ENCODE peak calls at places on chromosome 2, in ten cellular contexts. One of them, this sample, is unnamed.

GRCh38 chr2:197828464-197829135 is 24.2 kb downstream of the PLCL1 start:
- DNase-seq in fibroblast of pulmonary artery: peak
- DNase-seq in T-helper 9 cell: no peak
- DNase-seq in AG20443: no peak
- DNase-seq in WTC11: no peak
- DNase-seq in LoVo: no peak
- DNase-seq in brain pericyte: no peak
- DNase-seq in iPS-NIHi11: no peak
- DNase-seq in mucosa of gallbladder: no peak
- DNase-seq in T-helper 22 cell: no peak
- DNase-seq in this sample: no peak

GRCh38 chr2:429575-430254 is 141.8 kb upstream of the ALKAL2 start:
- DNase-seq in fibroblast of pulmonary artery: no peak
- DNase-seq in LoVo: no peak
- DNase-seq in AG20443: no peak
- DNase-seq in brain pericyte: no peak
- DNase-seq in T-helper 22 cell: no peak
- DNase-seq in T-helper 9 cell: no peak
- DNase-seq in iPS-NIHi11: no peak
- DNase-seq in mucosa of gallbladder: no peak
- DNase-seq in WTC11: no peak
- DNase-seq in this sample: no peak

GRCh38 chr2:147715807-147716206 is 129.0 kb upstream of the ACVR2A start:
- DNase-seq in mucosa of gallbladder: no peak
- DNase-seq in fibroblast of pulmonary artery: no peak
- DNase-seq in iPS-NIHi11: no peak
- DNase-seq in T-helper 22 cell: no peak
- DNase-seq in WTC11: no peak
- DNase-seq in AG20443: no peak
- DNase-seq in brain pericyte: no peak
- DNase-seq in LoVo: no peak
- DNase-seq in T-helper 9 cell: no peak
- DNase-seq in this sample: no peak

GRCh38 chr2:200092235-200092634 is 136.9 kb downstream of the MAIP1 start:
- DNase-seq in iPS-NIHi11: no peak
- DNase-seq in mucosa of gallbladder: peak
- DNase-seq in T-helper 22 cell: no peak
- DNase-seq in AG20443: no peak
- DNase-seq in fibroblast of pulmonary artery: no peak
- DNase-seq in T-helper 9 cell: no peak
- DNase-seq in brain pericyte: no peak
- DNase-seq in LoVo: no peak
- DNase-seq in WTC11: no peak
- DNase-seq in this sample: no peak

GRCh38 chr2:112048236-112048592 is 6.9 kb upstream of the TMEM87B start:
- DNase-seq in brain pericyte: no peak
- DNase-seq in T-helper 22 cell: no peak
- DNase-seq in LoVo: no peak
- DNase-seq in iPS-NIHi11: no peak
- DNase-seq in WTC11: no peak
- DNase-seq in AG20443: no peak
- DNase-seq in mucosa of gallbladder: no peak
- DNase-seq in fibroblast of pulmonary artery: no peak
- DNase-seq in T-helper 9 cell: no peak
- DNase-seq in this sample: no peak

GRCh38 chr2:64228923-64229322 is 84.7 kb upstream of the PELI1 start:
- DNase-seq in mucosa of gallbladder: no peak
- DNase-seq in LoVo: no peak
- DNase-seq in brain pericyte: no peak
- DNase-seq in T-helper 22 cell: no peak
- DNase-seq in iPS-NIHi11: no peak
- DNase-seq in fibroblast of pulmonary artery: no peak
- DNase-seq in WTC11: no peak
- DNase-seq in T-helper 9 cell: no peak
- DNase-seq in AG20443: no peak
- DNase-seq in this sample: peak

GRCh38 chr2:150486539-150487484 is 655 bp downstream of the RND3 start:
- DNase-seq in brain pericyte: no peak
- DNase-seq in T-helper 9 cell: no peak
- DNase-seq in iPS-NIHi11: peak
- DNase-seq in AG20443: no peak
- DNase-seq in T-helper 22 cell: no peak
- DNase-seq in mucosa of gallbladder: peak
- DNase-seq in LoVo: no peak
- DNase-seq in WTC11: peak
- DNase-seq in fibroblast of pulmonary artery: no peak
- DNase-seq in this sample: peak

GRCh38 chr2:45990131-45990530 is 307.1 kb upstream of the EPAS1 start:
- DNase-seq in LoVo: no peak
- DNase-seq in brain pericyte: no peak
- DNase-seq in fibroblast of pulmonary artery: no peak
- DNase-seq in T-helper 22 cell: no peak
- DNase-seq in AG20443: no peak
- DNase-seq in WTC11: no peak
- DNase-seq in iPS-NIHi11: no peak
- DNase-seq in T-helper 9 cell: no peak
- DNase-seq in mucosa of gallbladder: no peak
- DNase-seq in this sample: no peak

GRCh38 chr2:240224676-240225075 is 84.2 kb upstream of the OTOS start:
- DNase-seq in iPS-NIHi11: no peak
- DNase-seq in LoVo: no peak
- DNase-seq in T-helper 9 cell: no peak
- DNase-seq in AG20443: peak
- DNase-seq in fibroblast of pulmonary artery: peak
- DNase-seq in mucosa of gallbladder: no peak
- DNase-seq in brain pericyte: no peak
- DNase-seq in T-helper 22 cell: no peak
- DNase-seq in WTC11: no peak
- DNase-seq in this sample: peak

GRCh38 chr2:120802161-120802560 is 66.5 kb downstream of the GLI2 start:
- DNase-seq in T-helper 9 cell: no peak
- DNase-seq in iPS-NIHi11: no peak
- DNase-seq in AG20443: peak
- DNase-seq in mucosa of gallbladder: no peak
- DNase-seq in WTC11: no peak
- DNase-seq in brain pericyte: no peak
- DNase-seq in LoVo: no peak
- DNase-seq in T-helper 22 cell: no peak
- DNase-seq in fibroblast of pulmonary artery: no peak
- DNase-seq in this sample: no peak

GRCh38 chr2:172178035-172178434 is 75.3 kb upstream of the DLX2 start:
- DNase-seq in T-helper 22 cell: no peak
- DNase-seq in fibroblast of pulmonary artery: no peak
- DNase-seq in mucosa of gallbladder: no peak
- DNase-seq in AG20443: no peak
- DNase-seq in brain pericyte: no peak
- DNase-seq in iPS-NIHi11: no peak
- DNase-seq in T-helper 9 cell: no peak
- DNase-seq in LoVo: peak
- DNase-seq in WTC11: no peak
- DNase-seq in this sample: peak

GRCh38 chr2:236375973-236376476 is 111.8 kb upstream of the ASB18 start:
- DNase-seq in T-helper 22 cell: no peak
- DNase-seq in T-helper 9 cell: no peak
- DNase-seq in WTC11: no peak
- DNase-seq in brain pericyte: no peak
- DNase-seq in AG20443: no peak
- DNase-seq in LoVo: no peak
- DNase-seq in fibroblast of pulmonary artery: no peak
- DNase-seq in mucosa of gallbladder: no peak
- DNase-seq in iPS-NIHi11: no peak
- DNase-seq in this sample: no peak

GRCh38 chr2:12271589-12271984 is 445.1 kb upstream of the TRIB2 start:
- DNase-seq in mucosa of gallbladder: no peak
- DNase-seq in brain pericyte: no peak
- DNase-seq in WTC11: no peak
- DNase-seq in fibroblast of pulmonary artery: no peak
- DNase-seq in T-helper 9 cell: no peak
- DNase-seq in T-helper 22 cell: no peak
- DNase-seq in AG20443: no peak
- DNase-seq in LoVo: no peak
- DNase-seq in iPS-NIHi11: no peak
- DNase-seq in this sample: no peak

GRCh38 chr2:240604291-240604938 is 17.9 kb downstream of the CAPN10 start:
- DNase-seq in T-helper 22 cell: no peak
- DNase-seq in mucosa of gallbladder: peak
- DNase-seq in WTC11: peak
- DNase-seq in AG20443: peak
- DNase-seq in iPS-NIHi11: peak
- DNase-seq in fibroblast of pulmonary artery: peak
- DNase-seq in LoVo: peak
- DNase-seq in T-helper 9 cell: no peak
- DNase-seq in brain pericyte: no peak
- DNase-seq in this sample: peak

GRCh38 chr2:176781570-176782217 is 430.9 kb upstream of the HNRNPA3 start:
- DNase-seq in AG20443: no peak
- DNase-seq in T-helper 9 cell: no peak
- DNase-seq in mucosa of gallbladder: no peak
- DNase-seq in fibroblast of pulmonary artery: no peak
- DNase-seq in iPS-NIHi11: no peak
- DNase-seq in WTC11: no peak
- DNase-seq in T-helper 22 cell: no peak
- DNase-seq in LoVo: no peak
- DNase-seq in brain pericyte: no peak
- DNase-seq in this sample: no peak

GRCh38 chr2:83016343-83017110 is 1442.6 kb downstream of the SUCLG1 start:
- DNase-seq in T-helper 9 cell: no peak
- DNase-seq in WTC11: peak
- DNase-seq in mucosa of gallbladder: no peak
- DNase-seq in iPS-NIHi11: no peak
- DNase-seq in AG20443: no peak
- DNase-seq in fibroblast of pulmonary artery: no peak
- DNase-seq in T-helper 22 cell: no peak
- DNase-seq in brain pericyte: no peak
- DNase-seq in LoVo: no peak
- DNase-seq in this sample: no peak

GRCh38 chr2:188176626-188177025 is 115.0 kb upstream of the GULP1 start:
- DNase-seq in mucosa of gallbladder: no peak
- DNase-seq in AG20443: peak
- DNase-seq in brain pericyte: no peak
- DNase-seq in LoVo: no peak
- DNase-seq in fibroblast of pulmonary artery: no peak
- DNase-seq in iPS-NIHi11: no peak
- DNase-seq in T-helper 22 cell: no peak
- DNase-seq in T-helper 9 cell: no peak
- DNase-seq in WTC11: no peak
- DNase-seq in this sample: no peak

GRCh38 chr2:175181104-175181876 is at the start of gene ATP5MC3:
- DNase-seq in T-helper 9 cell: peak
- DNase-seq in WTC11: peak
- DNase-seq in brain pericyte: peak
- DNase-seq in iPS-NIHi11: peak
- DNase-seq in mucosa of gallbladder: peak
- DNase-seq in LoVo: peak
- DNase-seq in T-helper 22 cell: peak
- DNase-seq in fibroblast of pulmonary artery: peak
- DNase-seq in AG20443: peak
- DNase-seq in this sample: peak

GRCh38 chr2:31413025-31413424 is 1.5 kb downstream of the XDH start:
- DNase-seq in T-helper 9 cell: no peak
- DNase-seq in WTC11: no peak
- DNase-seq in brain pericyte: no peak
- DNase-seq in fibroblast of pulmonary artery: peak
- DNase-seq in mucosa of gallbladder: no peak
- DNase-seq in T-helper 22 cell: no peak
- DNase-seq in iPS-NIHi11: no peak
- DNase-seq in AG20443: peak
- DNase-seq in LoVo: no peak
- DNase-seq in this sample: no peak

GRCh38 chr2:201622306-201622705 is 21.0 kb downstream of the TMEM237 start:
- DNase-seq in AG20443: no peak
- DNase-seq in fibroblast of pulmonary artery: peak
- DNase-seq in mucosa of gallbladder: no peak
- DNase-seq in LoVo: no peak
- DNase-seq in T-helper 9 cell: no peak
- DNase-seq in brain pericyte: no peak
- DNase-seq in iPS-NIHi11: no peak
- DNase-seq in T-helper 22 cell: no peak
- DNase-seq in WTC11: no peak
- DNase-seq in this sample: no peak

GRCh38 chr2:236352761-236353593 is 88.8 kb upstream of the ASB18 start:
- DNase-seq in WTC11: no peak
- DNase-seq in mucosa of gallbladder: no peak
- DNase-seq in LoVo: peak
- DNase-seq in fibroblast of pulmonary artery: peak
- DNase-seq in iPS-NIHi11: no peak
- DNase-seq in T-helper 22 cell: no peak
- DNase-seq in T-helper 9 cell: no peak
- DNase-seq in AG20443: peak
- DNase-seq in brain pericyte: no peak
- DNase-seq in this sample: peak

GRCh38 chr2:72109904-72110303 is 37.8 kb downstream of the CYP26B1 start:
- DNase-seq in fibroblast of pulmonary artery: no peak
- DNase-seq in T-helper 9 cell: no peak
- DNase-seq in brain pericyte: no peak
- DNase-seq in WTC11: no peak
- DNase-seq in iPS-NIHi11: no peak
- DNase-seq in LoVo: no peak
- DNase-seq in T-helper 22 cell: no peak
- DNase-seq in mucosa of gallbladder: no peak
- DNase-seq in AG20443: no peak
- DNase-seq in this sample: no peak

GRCh38 chr2:214019973-214020345 is 390.9 kb upstream of the VWC2L start:
- DNase-seq in AG20443: no peak
- DNase-seq in T-helper 9 cell: no peak
- DNase-seq in fibroblast of pulmonary artery: peak
- DNase-seq in iPS-NIHi11: no peak
- DNase-seq in T-helper 22 cell: no peak
- DNase-seq in mucosa of gallbladder: no peak
- DNase-seq in brain pericyte: no peak
- DNase-seq in LoVo: no peak
- DNase-seq in WTC11: no peak
- DNase-seq in this sample: peak

GRCh38 chr2:65549262-65550036 is 117.0 kb upstream of the SPRED2 start:
- DNase-seq in fibroblast of pulmonary artery: no peak
- DNase-seq in LoVo: no peak
- DNase-seq in iPS-NIHi11: no peak
- DNase-seq in brain pericyte: no peak
- DNase-seq in WTC11: no peak
- DNase-seq in T-helper 22 cell: no peak
- DNase-seq in AG20443: no peak
- DNase-seq in T-helper 9 cell: no peak
- DNase-seq in mucosa of gallbladder: no peak
- DNase-seq in this sample: no peak

GRCh38 chr2:229431331-229431954 is 160.4 kb upstream of the PID1 start:
- DNase-seq in mucosa of gallbladder: no peak
- DNase-seq in brain pericyte: no peak
- DNase-seq in iPS-NIHi11: peak
- DNase-seq in T-helper 9 cell: no peak
- DNase-seq in AG20443: peak
- DNase-seq in LoVo: peak
- DNase-seq in T-helper 22 cell: no peak
- DNase-seq in WTC11: no peak
- DNase-seq in fibroblast of pulmonary artery: peak
- DNase-seq in this sample: peak

GRCh38 chr2:75548036-75548573 is 12.6 kb downstream of the EVA1A start:
- DNase-seq in LoVo: no peak
- DNase-seq in iPS-NIHi11: no peak
- DNase-seq in AG20443: no peak
- DNase-seq in WTC11: no peak
- DNase-seq in T-helper 9 cell: no peak
- DNase-seq in T-helper 22 cell: no peak
- DNase-seq in fibroblast of pulmonary artery: no peak
- DNase-seq in mucosa of gallbladder: peak
- DNase-seq in brain pericyte: no peak
- DNase-seq in this sample: peak

GRCh38 chr2:96095116-96095636 is 21.2 kb downstream of the ADRA2B start:
- DNase-seq in WTC11: no peak
- DNase-seq in brain pericyte: no peak
- DNase-seq in iPS-NIHi11: no peak
- DNase-seq in T-helper 9 cell: no peak
- DNase-seq in LoVo: peak
- DNase-seq in mucosa of gallbladder: no peak
- DNase-seq in AG20443: no peak
- DNase-seq in T-helper 22 cell: no peak
- DNase-seq in fibroblast of pulmonary artery: no peak
- DNase-seq in this sample: no peak

This sample was measured in ELR.